ENCODE peak calls at places on chromosomes 5 and 9, in nine cellular contexts. I is heart left ventricle, D is H1, T is IMR-90, N is uterus, W is gastrocnemius medialis, P is testis, R is esophagus squamous epithelium, O is endothelial cell of umbilical vein. F is an unnamed sample.

GRCh38 chr5:178206166-178207101 is 2.1 kb downstream of the HNRNPAB start:
- DNase-seq in I (no peak), D (no peak), T (peak; percentile 23), N (no peak), W (no peak), P (peak; percentile 38), R (no peak), O (no peak), F (no peak)

GRCh38 chr9:120937127-120937526 is 10.5 kb upstream of the TRAF1 start:
- DNase-seq in I (peak; percentile 46), D (no peak), T (no peak), N (no peak), W (no peak), P (peak; percentile 50), R (no peak), O (no peak), F (no peak)

GRCh38 chr9:18566125-18566524 is 92.2 kb downstream of the ADAMTSL1 start:
- DNase-seq in I (no peak), D (no peak), T (peak; percentile 91), N (no peak), W (no peak), P (no peak), R (no peak), O (peak; percentile 92), F (no peak)

GRCh38 chr9:138046641-138047301 is 169.2 kb downstream of the CACNA1B start:
- DNase-seq in I (no peak), D (peak; percentile 39), T (no peak), N (no peak), W (no peak), P (peak; percentile 10), R (no peak), O (no peak), F (peak; percentile 6)

GRCh38 chr5:90874066-90874465 is 315.5 kb downstream of the ADGRV1 start:
- DNase-seq in I (no peak), D (no peak), T (no peak), N (no peak), W (no peak), P (no peak), R (no peak), O (no peak), F (no peak)

GRCh38 chr9:135703726-135704125 is 1.7 kb downstream of the KCNT1 start:
- DNase-seq in I (no peak), D (peak; percentile 68), T (no peak), N (no peak), W (no peak), P (no peak), R (no peak), O (no peak), F (no peak)

GRCh38 chr5:139812836-139813805 is 17.5 kb downstream of the PSD2 start:
- DNase-seq in I (no peak), D (no peak), T (no peak), N (no peak), W (no peak), P (no peak), R (no peak), O (no peak), F (no peak)

GRCh38 chr5:77316871-77317661 is 106.6 kb downstream of the PDE8B start:
- DNase-seq in I (no peak), D (no peak), T (peak; percentile 25), N (no peak), W (no peak), P (no peak), R (no peak), O (no peak), F (no peak)

GRCh38 chr9:136724772-136725171 is 12.4 kb downstream of the DIPK1B start:
- DNase-seq in I (no peak), D (no peak), T (no peak), N (no peak), W (no peak), P (no peak), R (no peak), O (no peak), F (no peak)

GRCh38 chr5:39470021-39470420 is 45.2 kb upstream of the DAB2 start:
- DNase-seq in I (no peak), D (no peak), T (no peak), N (no peak), W (no peak), P (no peak), R (no peak), O (no peak), F (no peak)
- TF ChIP-seq POLR2A in I (no peak), D (no peak), T (no peak), N (no peak), W (no peak), P (no peak), R (no peak), O (no peak), F (no peak)

DNA sequence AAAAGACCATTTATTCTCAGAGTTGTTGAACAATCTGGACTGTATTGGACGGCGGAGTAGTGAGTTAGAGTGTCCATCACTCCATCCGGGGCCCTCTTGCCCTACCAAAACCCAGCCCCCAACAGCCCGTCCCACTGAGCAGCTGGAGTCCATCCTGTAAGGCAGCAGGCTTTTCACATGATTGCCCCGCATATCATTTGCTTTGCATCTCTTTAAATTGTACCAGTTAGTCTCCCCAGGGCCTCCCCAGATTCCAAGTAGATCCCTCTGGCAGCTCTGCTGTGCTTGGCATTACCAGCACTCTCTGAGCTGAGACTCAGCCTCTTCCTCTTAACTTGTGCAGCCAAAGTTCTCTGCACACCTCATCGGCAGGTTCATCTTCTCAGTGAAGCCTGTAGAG is 48.6 kb upstream of the ADCY2 start:
- DNase-seq in I (no peak), D (no peak), T (no peak), N (no peak), W (no peak), P (no peak), R (no peak), O (no peak), F (no peak)
- H3K4me3 ChIP-seq in I (no peak overlapping the region), D (no peak overlapping the region), T (no peak overlapping the region), N (no peak overlapping the region), W (no peak overlapping the region), P (no peak overlapping the region), R (no peak overlapping the region), O (no peak overlapping the region), F (no peak overlapping the region)

DNA sequence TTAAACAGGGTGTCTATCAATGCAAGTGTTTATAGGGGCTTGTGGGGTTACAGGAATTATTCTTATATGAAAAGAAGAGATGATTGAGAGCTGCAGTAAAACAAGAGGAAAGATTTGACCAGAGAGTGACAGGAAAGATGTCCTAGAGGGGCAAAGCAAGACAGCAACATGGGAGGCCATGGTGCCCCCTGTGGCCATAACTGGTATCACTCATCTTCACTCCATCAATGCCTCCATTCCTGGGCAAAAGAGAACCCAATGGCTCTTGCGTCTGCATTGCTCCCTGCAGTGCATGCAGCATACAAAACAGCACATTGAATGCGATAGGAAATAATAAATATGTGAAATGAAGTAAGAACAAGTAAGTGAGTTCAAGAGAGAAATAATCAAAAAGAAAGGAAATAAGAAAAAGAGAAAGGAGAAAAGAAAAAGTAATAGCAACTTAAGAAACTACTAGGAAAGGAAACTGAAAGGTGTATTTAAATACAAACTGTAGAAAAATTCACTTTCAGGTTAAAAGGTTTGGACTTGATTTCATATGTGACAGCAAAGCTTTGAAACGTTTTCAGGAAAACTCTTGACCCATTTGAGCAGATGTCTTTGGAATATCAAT is 206.6 kb downstream of the SEMA5A start:
- DNase-seq in I (no peak), D (peak; percentile 55), T (no peak), N (no peak), W (no peak), P (peak; percentile 49), R (no peak), O (no peak), F (no peak)
- H3K36me3 ChIP-seq in I (no peaks in the 10 kb centered on the region), D (no peaks in the 10 kb centered on the region), T (peaks cover 1% of the 10 kb centered on the region), N (no peaks in the 10 kb centered on the region), W (no peaks in the 10 kb centered on the region), P (no peaks in the 10 kb centered on the region), R (no peaks in the 10 kb centered on the region), O (no peaks in the 10 kb centered on the region), F (no peaks in the 10 kb centered on the region)

GRCh38 chr9:76255781-76256455 is 138.3 kb downstream of the RFK start:
- DNase-seq in I (peak; percentile 69), D (no peak), T (peak; percentile 98), N (peak; percentile 82), W (peak; percentile 22), P (peak; percentile 66), R (no peak), O (no peak), F (peak; percentile 32)
- TF ChIP-seq POLR2A in I (no peak), D (no peak), T (no peak), N (no peak), W (no peak), P (no peak), R (no peak), O (no peak), F (no peak)

GRCh38 chr5:173296737-173297676 is 31.2 kb downstream of the STC2 start:
- DNase-seq in I (no peak), D (no peak), T (no peak), N (no peak), W (no peak), P (no peak), R (no peak), O (no peak), F (peak; percentile 74)

GRCh38 chr5:173295796-173296195 is 32.4 kb downstream of the STC2 start:
- DNase-seq in I (no peak), D (no peak), T (no peak), N (no peak), W (no peak), P (no peak), R (no peak), O (no peak), F (no peak)

GRCh38 chr5:173291722-173292658 is 36.2 kb downstream of the STC2 start:
- DNase-seq in I (no peak), D (no peak), T (peak; percentile 62), N (no peak), W (no peak), P (no peak), R (no peak), O (no peak), F (no peak)

GRCh38 chr5:173294673-173295320 is 33.4 kb downstream of the STC2 start:
- DNase-seq in I (no peak), D (no peak), T (no peak), N (no peak), W (no peak), P (no peak), R (no peak), O (peak; percentile 26), F (no peak)

GRCh38 chr5:173293817-173294672 is 34.2 kb downstream of the STC2 start:
- DNase-seq in I (peak; percentile 60), D (peak; percentile 91), T (peak; percentile 80), N (peak; percentile 59), W (peak; percentile 40), P (peak; percentile 87), R (peak; percentile 9), O (peak; percentile 75), F (peak; percentile 81)
- H3K4me3 ChIP-seq in I (no peak overlapping the region), D (no peak overlapping the region), T (no peak overlapping the region), N (no peak overlapping the region), W (no peak overlapping the region), P (no peak overlapping the region), R (peak overlapping the region; percentile 4), O (no peak overlapping the region), F (no peak overlapping the region)